ENCODE peak calls at places on chromosomes 1 and 21, in eight cellular contexts. Q is uterus, U is IMR-90, H is NB4, L is testis, B is heart left ventricle, Z is adrenal gland, O is tibial nerve. I is an unnamed sample.

GRCh38 chr1:165827199-165828102 is at the start of gene UCK2:
- DNase-seq in Q (peak; percentile 64), U (peak; percentile 76), H (peak; percentile 88), L (peak; percentile 82), B (peak; percentile 87), Z (peak; percentile 84), O (peak; percentile 37), I (peak; percentile 85)

GRCh38 chr1:201125019-201125418 is 2.0 kb downstream of the ASCL5 start:
- DNase-seq in Q (no peak), U (no peak), H (no peak), L (peak; percentile 32), B (no peak), Z (no peak), O (no peak), I (no peak)

GRCh38 chr1:41690331-41690730 is 205.8 kb upstream of the EDN2 start:
- DNase-seq in Q (no peak), U (no peak), H (no peak), L (no peak), B (no peak), Z (no peak), O (no peak), I (no peak)

GRCh38 chr1:243799908-243800307 is 50.1 kb downstream of the AKT3 start:
- DNase-seq in Q (no peak), U (peak; percentile 20), H (no peak), L (no peak), B (no peak), Z (no peak), O (no peak), I (no peak)

GRCh38 chr1:16292739-16293138 is 55.8 kb upstream of the CPLANE2 start:
- DNase-seq in Q (no peak), U (no peak), H (no peak), L (no peak), B (no peak), Z (no peak), O (no peak), I (no peak)

GRCh38 chr1:214123061-214123784 is 135.4 kb downstream of the PROX1 start:
- DNase-seq in Q (peak; percentile 19), U (peak; percentile 57), H (peak; percentile 49), L (peak; percentile 61), B (no peak), Z (peak; percentile 50), O (no peak), I (peak; percentile 7)

GRCh38 chr21:45972716-45973474 is 8.7 kb upstream of the COL6A1 start:
- DNase-seq in Q (peak; percentile 96), U (peak; percentile 92), H (no peak), L (peak; percentile 74), B (peak; percentile 93), Z (peak; percentile 61), O (peak; percentile 63), I (no peak)

GRCh38 chr1:30083800-30084464 is 639.5 kb downstream of the MATN1 start:
- DNase-seq in Q (no peak), U (peak; percentile 84), H (peak; percentile 15), L (no peak), B (no peak), Z (no peak), O (no peak), I (no peak)

GRCh38 chr1:1763657-1764621 is 14.3 kb downstream of the NADK start:
- DNase-seq in Q (no peak), U (no peak), H (peak; percentile 98), L (peak; percentile 92), B (peak; percentile 62), Z (peak; percentile 97), O (peak; percentile 30), I (no peak)

GRCh38 chr1:153677718-153678518 is 570 bp upstream of the NPR1 start:
- DNase-seq in Q (peak; percentile 67), U (peak; percentile 45), H (peak; percentile 74), L (peak; percentile 68), B (no peak), Z (peak; percentile 65), O (peak; percentile 26), I (peak; percentile 72)

GRCh38 chr1:97996880-97997279 is 76.0 kb upstream of the DPYD start:
- DNase-seq in Q (no peak), U (peak; percentile 8), H (no peak), L (no peak), B (no peak), Z (no peak), O (no peak), I (no peak)

GRCh38 chr1:205224736-205225135 is 3.0 kb upstream of the TMCC2 start:
- DNase-seq in Q (no peak), U (no peak), H (no peak), L (no peak), B (no peak), Z (no peak), O (no peak), I (no peak)

GRCh38 chr1:167221804-167222610 is 1.3 kb downstream of the POU2F1 start:
- DNase-seq in Q (peak; percentile 50), U (peak; percentile 77), H (peak; percentile 75), L (peak; percentile 88), B (peak; percentile 46), Z (peak; percentile 69), O (peak; percentile 17), I (peak; percentile 87)

GRCh38 chr1:167219194-167219593 is 1.5 kb upstream of the POU2F1 start:
- DNase-seq in Q (no peak), U (no peak), H (no peak), L (no peak), B (no peak), Z (no peak), O (no peak), I (no peak)

GRCh38 chr1:167221126-167221803 is 579 bp downstream of the POU2F1 start:
- DNase-seq in Q (no peak), U (no peak), H (no peak), L (peak; percentile 17), B (peak; percentile 37), Z (no peak), O (no peak), I (peak; percentile 66)

GRCh38 chr1:167219646-167220536 is 795 bp upstream of the POU2F1 start:
- DNase-seq in Q (peak; percentile 76), U (peak; percentile 25), H (peak; percentile 89), L (peak; percentile 92), B (peak; percentile 82), Z (peak; percentile 87), O (peak; percentile 48), I (peak; percentile 83)

GRCh38 chr1:167220537-167221125 is at the start of gene POU2F1:
- DNase-seq in Q (peak; percentile 100), U (peak; percentile 97), H (peak; percentile 95), L (peak; percentile 97), B (peak; percentile 99), Z (peak; percentile 99), O (peak; percentile 98), I (peak; percentile 99)
- TF ChIP-seq POLR2A in Q (peak; percentile 79), U (peak; percentile 49), H (peak; percentile 44), L (peak; percentile 33), B (peak; percentile 41), Z (peak; percentile 91), O (peak; percentile 74), I (peak; percentile 48)

DNA sequence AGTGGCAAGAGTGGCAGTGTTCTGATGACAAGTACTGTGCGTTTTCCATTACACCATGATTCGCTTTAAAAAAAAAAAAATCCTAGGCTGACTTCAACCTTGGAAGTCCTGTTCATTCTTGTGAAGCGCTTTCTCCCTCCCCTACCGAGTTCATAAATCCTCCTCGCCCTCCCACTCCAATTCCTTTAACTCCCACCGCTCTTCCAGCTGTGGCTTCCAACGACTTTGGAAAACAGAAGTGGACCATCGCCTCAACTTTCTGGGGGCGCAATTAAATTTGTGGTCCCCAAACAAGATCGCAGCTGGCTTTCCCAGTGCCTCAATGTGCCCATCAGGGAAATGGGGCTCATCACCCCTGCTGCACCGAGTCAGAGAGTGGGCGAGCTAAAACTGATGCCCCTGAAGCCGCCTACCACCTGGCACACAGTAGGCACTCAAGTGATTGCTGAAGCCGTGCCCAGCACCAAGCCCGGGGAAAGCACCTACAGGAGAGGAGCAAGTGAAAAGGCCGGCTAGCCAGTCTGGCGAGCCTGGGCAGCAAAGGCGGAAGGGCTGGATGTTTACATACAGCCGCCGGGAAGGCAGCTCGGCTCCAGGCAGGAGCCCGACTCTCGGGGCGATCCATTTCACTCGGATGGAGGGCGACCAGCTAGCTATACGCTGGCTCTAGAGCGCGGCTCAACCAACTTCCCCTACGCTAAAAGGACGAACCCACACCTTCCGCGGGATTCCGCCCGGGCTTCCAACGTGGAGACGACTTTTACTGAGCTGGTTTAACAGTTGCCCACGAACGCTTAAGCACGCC is 1.3 kb downstream of the PLPP3 start:
- DNase-seq in Q (peak; percentile 48), U (peak; percentile 61), H (peak; percentile 12), L (peak; percentile 50), B (peak; percentile 53), Z (peak; percentile 54), O (no peak), I (peak; percentile 12)
- TF ChIP-seq POLR2A in Q (no peak), U (no peak), H (no peak), L (no peak), B (no peak), Z (peak; percentile 10), O (no peak), I (no peak)

DNA sequence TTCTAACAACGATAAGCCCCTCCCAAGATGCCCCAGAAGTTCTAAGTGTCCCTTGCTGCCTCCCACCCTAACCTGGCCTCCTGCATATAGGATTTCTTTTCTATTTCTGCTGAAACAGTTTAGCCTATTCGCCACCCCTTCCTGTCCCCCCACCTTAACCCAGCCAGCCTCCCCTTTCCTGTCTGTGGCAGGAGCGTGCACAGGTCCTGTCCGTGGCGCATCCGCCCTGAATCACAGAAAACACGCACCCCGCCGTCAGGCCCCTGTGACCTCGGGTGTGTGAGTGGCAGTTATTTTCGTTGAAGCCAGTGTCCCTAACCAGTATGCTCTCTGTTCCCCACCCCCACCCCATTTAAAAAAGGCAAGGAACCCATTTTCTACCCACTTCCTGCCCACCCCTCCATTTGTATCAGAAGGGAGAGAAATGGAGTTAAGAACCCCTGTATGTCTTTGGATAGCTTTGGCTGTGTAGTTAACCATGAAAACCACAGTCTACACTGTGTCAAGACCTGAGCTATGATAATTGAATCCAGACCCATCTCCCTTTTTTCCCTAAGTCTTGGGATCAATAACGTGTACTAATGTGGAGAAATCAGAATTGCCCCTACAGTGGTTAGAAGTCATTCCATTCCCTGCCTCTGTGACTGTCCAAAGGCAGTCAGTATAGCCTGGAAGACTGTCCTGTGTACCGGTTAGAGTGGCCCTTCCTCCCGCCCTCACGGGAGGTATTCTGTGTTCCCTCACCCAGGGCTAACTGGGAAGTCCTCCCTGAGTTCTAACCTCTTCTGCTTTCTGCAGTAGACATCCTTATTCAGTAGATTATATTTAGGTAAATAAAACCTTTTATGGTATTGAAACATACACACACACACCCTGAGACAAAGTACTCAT is 1.8 kb downstream of the PLEKHO1 start:
- DNase-seq in Q (no peak), U (no peak), H (peak; percentile 73), L (no peak), B (no peak), Z (peak; percentile 53), O (no peak), I (no peak)
- TF ChIP-seq POLR2A in Q (no peak), U (no peak), H (no peak), L (no peak), B (no peak), Z (peak; percentile 57), O (no peak), I (no peak)

DNA sequence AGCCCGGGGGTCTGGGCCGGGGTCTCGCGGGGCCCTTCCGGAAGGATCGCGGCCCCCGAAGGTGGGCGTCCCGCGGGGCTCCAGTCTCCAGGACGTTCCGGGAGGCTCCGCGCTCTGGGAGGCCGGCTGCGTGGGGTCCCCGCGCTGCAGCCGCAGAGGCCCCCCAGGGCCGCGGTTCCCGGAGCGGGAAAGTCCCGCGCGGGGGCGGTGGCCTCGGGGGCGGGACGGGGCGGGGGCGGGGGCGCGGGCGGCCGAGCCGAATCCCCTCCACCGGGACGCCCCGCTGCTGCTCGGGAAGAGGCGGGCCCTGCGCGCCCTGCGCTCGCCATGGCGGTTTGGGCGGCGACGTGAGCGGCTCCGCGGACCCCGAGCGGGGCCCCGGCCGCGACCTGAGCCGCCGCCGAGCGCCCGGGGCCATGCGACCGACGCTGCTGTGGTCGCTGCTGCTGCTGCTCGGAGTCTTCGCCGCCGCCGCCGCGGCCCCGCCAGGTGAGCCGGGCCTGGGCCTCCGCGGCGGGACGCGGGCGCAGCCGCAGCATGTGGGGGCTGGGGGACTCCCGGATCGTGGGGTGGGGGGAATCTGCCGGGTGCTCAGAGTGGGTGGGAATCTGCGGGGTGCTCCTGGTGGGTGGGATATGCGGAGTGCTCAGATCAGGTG is at the start of gene IFNGR2:
- DNase-seq in Q (peak; percentile 48), U (no peak), H (peak; percentile 66), L (peak; percentile 43), B (peak; percentile 50), Z (no peak), O (no peak), I (peak; percentile 63)
- TF ChIP-seq POLR2A in Q (no peak), U (no peak), H (peak; percentile 35), L (no peak), B (no peak), Z (no peak), O (peak; percentile 5), I (no peak)

I was measured in erythroblast.